ENCODE peak calls at places on chromosomes 1 and 21, in eight cellular contexts. A is stromal cell of bone marrow, P is KBM-7, G is epithelial cell of esophagus, F is lower lobe of right lung, O is adipocyte, J is T-helper 9 cell, K is H7. N is an unnamed sample.
A peak's percentile ranks its signal among the peaks of the same experiment; 100 is the strongest.

GRCh38 chr21:45209046-45209445 is 78.6 kb downstream of the POFUT2 start:
- DNase-seq in K (no peak), G (peak; percentile 16), O (peak; percentile 61), P (no peak), A (peak; percentile 29), J (no peak), F (no peak), N (no peak)

GRCh38 chr1:204348722-204349121 is 11.0 kb downstream of the PLEKHA6 start:
- DNase-seq in G (no peak), P (no peak), F (peak; percentile 60), A (no peak), J (no peak), O (peak; percentile 69), K (peak; percentile 70), N (no peak)

GRCh38 chr1:207861442-207862177 is 49.3 kb downstream of the CD34 start:
- DNase-seq in G (no peak), F (no peak), J (no peak), K (no peak), P (peak; percentile 70), O (no peak), A (no peak), N (no peak)

GRCh38 chr1:7290971-7291970 is 479.8 kb upstream of the VAMP3 start:
- DNase-seq in P (peak; percentile 2), G (no peak), K (no peak), J (no peak), O (peak; percentile 73), F (no peak), A (peak; percentile 78), N (no peak)

GRCh38 chr1:83641206-83641658 is 357.7 kb downstream of the TTLL7 start:
- DNase-seq in F (no peak), K (peak; percentile 34), O (peak; percentile 55), P (no peak), G (peak; percentile 7), J (no peak), A (peak; percentile 20), N (peak; percentile 25)

GRCh38 chr1:180934563-180934962 is 21.9 kb downstream of the KIAA1614 start:
- DNase-seq in J (no peak), P (peak; percentile 42), A (no peak), F (no peak), K (no peak), G (no peak), O (no peak), N (no peak)

GRCh38 chr1:56837244-56837926 is 17.2 kb upstream of the C8A start:
- DNase-seq in A (no peak), J (no peak), F (no peak), G (no peak), K (no peak), P (no peak), O (no peak), N (no peak)

GRCh38 chr1:53868565-53868964 is 21.0 kb downstream of the YIPF1 start:
- DNase-seq in O (no peak), P (no peak), F (no peak), A (no peak), G (no peak), J (no peak), K (no peak), N (no peak)

GRCh38 chr1:211638723-211639122 is 36.7 kb downstream of the NEK2 start:
- DNase-seq in G (peak; percentile 34), J (no peak), O (peak; percentile 51), F (no peak), P (no peak), A (no peak), K (no peak), N (no peak)

GRCh38 chr1:10778640-10779039 is 17.8 kb downstream of the CASZ1 start:
- DNase-seq in J (no peak), F (peak; percentile 27), G (no peak), K (no peak), A (no peak), P (no peak), O (no peak), N (no peak)

GRCh38 chr1:78157162-78157561 is 111.4 kb downstream of the GIPC2 start:
- DNase-seq in J (no peak), A (peak; percentile 44), F (no peak), O (peak; percentile 95), G (peak; percentile 28), K (no peak), P (no peak), N (no peak)

GRCh38 chr1:206935491-206936067 is 10.7 kb downstream of the PIGR start:
- DNase-seq in O (no peak), J (no peak), P (peak; percentile 68), F (peak; percentile 70), G (no peak), A (no peak), K (peak; percentile 90), N (peak; percentile 79)

GRCh38 chr1:203898458-203899244 is 37.3 kb downstream of the SNRPE start:
- DNase-seq in F (no peak), J (no peak), K (no peak), A (no peak), O (no peak), P (no peak), G (no peak), N (no peak)

GRCh38 chr1:94265931-94266330 is 28.5 kb upstream of the ARHGAP29 start:
- DNase-seq in A (no peak), F (no peak), J (no peak), O (peak; percentile 62), P (no peak), K (no peak), G (no peak), N (no peak)

GRCh38 chr21:42674351-42674940 is 21.0 kb downstream of the PDE9A start:
- DNase-seq in F (no peak), G (no peak), K (peak; percentile 93), A (no peak), O (no peak), J (no peak), P (peak; percentile 66), N (no peak)

GRCh38 chr1:101284021-101284420 is 47.2 kb downstream of the S1PR1 start:
- DNase-seq in P (no peak), G (no peak), O (no peak), F (no peak), K (no peak), J (no peak), A (no peak), N (no peak)

GRCh38 chr1:10663668-10664035 is 132.8 kb downstream of the CASZ1 start:
- DNase-seq in F (no peak), A (no peak), O (peak; percentile 71), J (no peak), P (no peak), G (peak; percentile 22), K (peak; percentile 97), N (no peak)

GRCh38 chr1:209674957-209675566 is at the start of gene G0S2:
- DNase-seq in A (no peak), J (no peak), O (peak; percentile 73), F (peak; percentile 79), P (no peak), G (peak; percentile 34), K (no peak), N (peak; percentile 15)

GRCh38 chr21:45479691-45480675 is 62.3 kb downstream of the SLC19A1 start:
- DNase-seq in A (no peak), F (no peak), P (no peak), G (no peak), O (no peak), J (no peak), K (no peak), N (no peak)

GRCh38 chr1:201719812-201720521 is 109.0 kb upstream of the IPO9 start:
- DNase-seq in F (no peak), G (peak; percentile 82), P (peak; percentile 49), O (no peak), K (peak; percentile 69), J (no peak), A (peak; percentile 77), N (no peak)

GRCh38 chr1:111219466-111220286 is 7.8 kb upstream of the CHI3L2 start:
- DNase-seq in F (no peak), O (no peak), A (no peak), J (no peak), K (no peak), P (no peak), G (no peak), N (peak; percentile 72)

GRCh38 chr1:18928985-18929384 is 26.6 kb upstream of the ALDH4A1 start:
- DNase-seq in P (no peak), G (no peak), O (no peak), A (no peak), J (no peak), K (no peak), F (no peak), N (no peak)

GRCh38 chr1:167881069-167881468 is 32.9 kb downstream of the ADCY10 start:
- DNase-seq in F (no peak), P (no peak), J (no peak), O (peak; percentile 22), G (peak; percentile 47), A (no peak), K (no peak), N (no peak)

GRCh38 chr1:239262538-239262937 is 123.8 kb upstream of the CHRM3 start:
- DNase-seq in G (peak; percentile 66), O (no peak), J (no peak), F (no peak), K (peak; percentile 8), A (no peak), P (peak; percentile 73), N (no peak)

GRCh38 chr1:237864338-237865244 is 26.1 kb downstream of the ZP4 start:
- DNase-seq in F (peak; percentile 76), A (peak; percentile 10), K (peak; percentile 76), G (peak; percentile 32), P (peak; percentile 58), O (peak; percentile 34), J (no peak), N (peak; percentile 50)

GRCh38 chr1:14267991-14268390 is 330.5 kb upstream of the KAZN start:
- DNase-seq in F (no peak), A (no peak), J (no peak), O (no peak), G (peak; percentile 57), K (no peak), P (no peak), N (no peak)

GRCh38 chr1:12177999-12178441 is 11.2 kb downstream of the TNFRSF1B start:
- DNase-seq in K (peak; percentile 68), J (peak; percentile 94), O (peak; percentile 81), G (peak; percentile 48), A (peak; percentile 67), F (peak; percentile 84), P (no peak), N (no peak)

GRCh38 chr21:44998086-44998620 is 58.3 kb downstream of the SLX9 start:
- DNase-seq in F (no peak), K (no peak), J (no peak), A (no peak), O (no peak), P (no peak), G (no peak), N (no peak)

GRCh38 chr1:94130851-94131595 is 10.1 kb upstream of the ABCA4 start:
- DNase-seq in A (peak; percentile 38), G (peak; percentile 42), O (no peak), K (no peak), F (no peak), J (no peak), P (no peak), N (no peak)

GRCh38 chr1:195097316-195097715 is 1510.9 kb downstream of the KCNT2 start:
- DNase-seq in P (no peak), O (no peak), K (no peak), F (no peak), G (peak; percentile 73), J (no peak), A (no peak), N (no peak)

GRCh38 chr1:169484107-169484506 is 1.6 kb downstream of the SLC19A2 start:
- DNase-seq in J (no peak), K (no peak), F (no peak), O (no peak), P (peak; percentile 28), A (no peak), G (peak; percentile 82), N (no peak)

GRCh38 chr1:99674115-99674514 is 28.2 kb downstream of the PALMD start:
- DNase-seq in A (no peak), G (no peak), O (no peak), F (no peak), P (no peak), K (no peak), J (no peak), N (no peak)

GRCh38 chr1:171142451-171143121 is 42.5 kb upstream of the FMO2 start:
- DNase-seq in P (no peak), G (no peak), F (no peak), K (no peak), J (no peak), O (no peak), A (peak; percentile 63), N (no peak)

GRCh38 chr1:100443739-100444571 is 91.6 kb downstream of the CDC14A start:
- DNase-seq in G (no peak), A (no peak), F (no peak), J (no peak), P (peak; percentile 28), K (no peak), O (peak; percentile 8), N (no peak)